ENCODE peak calls at places on chromosomes 16 and 17, in six cellular contexts. B is PC-9, F is heart right ventricle, V is neural progenitor cell, U is GM23338, J is mucosa of descending colon. Z is an unnamed sample.
A peak's percentile ranks its signal among the peaks of the same experiment; 100 is the strongest.

GRCh38 chr16:85402910-85403692 is 210.0 kb upstream of the GSE1 start:
- DNase-seq in J (peak; percentile 50), V (no peak), U (peak; percentile 52), F (peak; percentile 75), B (no peak), Z (no peak)

GRCh38 chr17:68255731-68256538 is 8.1 kb downstream of the AMZ2 start:
- DNase-seq in V (no peak), F (no peak), U (no peak), B (no peak), J (no peak), Z (peak; percentile 22)

GRCh38 chr16:49856741-49857330 is 924 bp upstream of the ZNF423 start:
- DNase-seq in B (peak; percentile 10), U (peak; percentile 89), V (peak; percentile 93), J (peak; percentile 85), F (peak; percentile 87), Z (peak; percentile 61)

GRCh38 chr16:78353610-78354009 is 254.2 kb downstream of the WWOX start:
- DNase-seq in V (no peak), F (no peak), J (no peak), B (no peak), U (peak; percentile 12), Z (no peak)

GRCh38 chr17:66260688-66261087 is 31.5 kb upstream of the APOH start:
- DNase-seq in U (no peak), V (no peak), F (no peak), J (no peak), B (no peak), Z (no peak)

GRCh38 chr16:72179592-72179991 is 7.6 kb upstream of the PMFBP1 start:
- DNase-seq in B (no peak), F (no peak), J (no peak), V (no peak), U (no peak), Z (peak; percentile 66)

GRCh38 chr16:48246066-48246465 is 1.3 kb downstream of the ABCC11 start:
- DNase-seq in J (no peak), V (no peak), B (no peak), U (no peak), F (no peak), Z (no peak)

GRCh38 chr16:396199-396598 is 800 bp upstream of the NME4 start:
- DNase-seq in U (peak; percentile 60), J (no peak), B (no peak), F (no peak), V (peak; percentile 40), Z (no peak)

GRCh38 chr16:87945351-87946042 is 5.7 kb upstream of the BANP start:
- DNase-seq in V (peak; percentile 46), J (peak; percentile 78), F (peak; percentile 78), U (peak; percentile 85), B (peak; percentile 99), Z (peak; percentile 63)

GRCh38 chr16:23362460-23363317 is 60.6 kb downstream of the SCNN1B start:
- DNase-seq in V (no peak), B (peak; percentile 89), F (peak; percentile 9), J (peak; percentile 93), U (no peak), Z (peak; percentile 74)

GRCh38 chr16:83031524-83031923 is 404.8 kb downstream of the CDH13 start:
- DNase-seq in J (no peak), V (no peak), B (no peak), U (no peak), F (no peak), Z (no peak)

GRCh38 chr16:15966420-15967222 is 17.2 kb downstream of the ABCC1 start:
- DNase-seq in B (peak; percentile 83), V (no peak), F (no peak), U (no peak), J (no peak), Z (peak; percentile 25)

GRCh38 chr17:43880420-43880991 is 26.8 kb downstream of the MPP2 start:
- DNase-seq in F (no peak), V (peak; percentile 74), J (no peak), U (peak; percentile 73), B (peak; percentile 59), Z (peak; percentile 64)

GRCh38 chr16:10188236-10188635 is 6.0 kb upstream of the GRIN2A start:
- DNase-seq in J (no peak), F (no peak), V (no peak), U (no peak), B (no peak), Z (no peak)

GRCh38 chr16:19840524-19841110 is 44.0 kb downstream of the GPRC5B start:
- DNase-seq in J (no peak), V (no peak), U (no peak), F (peak; percentile 68), B (no peak), Z (no peak)

GRCh38 chr17:9232155-9232475 is 210.8 kb downstream of the NTN1 start:
- DNase-seq in V (no peak), U (no peak), B (no peak), F (no peak), J (no peak), Z (no peak)

GRCh38 chr17:49456172-49456965 is 38.7 kb upstream of the NGFR start:
- DNase-seq in V (no peak), U (no peak), F (no peak), B (no peak), J (no peak), Z (no peak)

GRCh38 chr16:10965440-10966039 is 21.2 kb downstream of the CLEC16A start:
- DNase-seq in J (no peak), F (no peak), B (no peak), V (no peak), U (no peak), Z (no peak)

GRCh38 chr16:75309156-75309555 is 57.7 kb upstream of the BCAR1 start:
- DNase-seq in U (peak; percentile 35), V (peak; percentile 34), F (no peak), B (no peak), J (no peak), Z (no peak)

GRCh38 chr16:75307506-75307905 is 56.1 kb upstream of the BCAR1 start:
- DNase-seq in B (no peak), V (no peak), U (no peak), J (no peak), F (no peak), Z (no peak)

GRCh38 chr16:75306102-75306762 is 54.8 kb upstream of the BCAR1 start:
- DNase-seq in V (no peak), J (peak; percentile 61), B (no peak), F (no peak), U (no peak), Z (peak; percentile 97)

GRCh38 chr16:75309899-75310430 is 58.5 kb upstream of the BCAR1 start:
- DNase-seq in V (no peak), J (no peak), B (no peak), F (no peak), U (no peak), Z (peak; percentile 95)

GRCh38 chr16:75308011-75308410 is 56.6 kb upstream of the BCAR1 start:
- DNase-seq in B (no peak), V (no peak), F (no peak), U (no peak), J (no peak), Z (peak; percentile 33)
- H3K4me3 ChIP-seq in B (no peak overlapping the region), V (no peak overlapping the region), F (no peak overlapping the region), U (no peak overlapping the region), J (no peak overlapping the region), Z (no peak overlapping the region)

DNA sequence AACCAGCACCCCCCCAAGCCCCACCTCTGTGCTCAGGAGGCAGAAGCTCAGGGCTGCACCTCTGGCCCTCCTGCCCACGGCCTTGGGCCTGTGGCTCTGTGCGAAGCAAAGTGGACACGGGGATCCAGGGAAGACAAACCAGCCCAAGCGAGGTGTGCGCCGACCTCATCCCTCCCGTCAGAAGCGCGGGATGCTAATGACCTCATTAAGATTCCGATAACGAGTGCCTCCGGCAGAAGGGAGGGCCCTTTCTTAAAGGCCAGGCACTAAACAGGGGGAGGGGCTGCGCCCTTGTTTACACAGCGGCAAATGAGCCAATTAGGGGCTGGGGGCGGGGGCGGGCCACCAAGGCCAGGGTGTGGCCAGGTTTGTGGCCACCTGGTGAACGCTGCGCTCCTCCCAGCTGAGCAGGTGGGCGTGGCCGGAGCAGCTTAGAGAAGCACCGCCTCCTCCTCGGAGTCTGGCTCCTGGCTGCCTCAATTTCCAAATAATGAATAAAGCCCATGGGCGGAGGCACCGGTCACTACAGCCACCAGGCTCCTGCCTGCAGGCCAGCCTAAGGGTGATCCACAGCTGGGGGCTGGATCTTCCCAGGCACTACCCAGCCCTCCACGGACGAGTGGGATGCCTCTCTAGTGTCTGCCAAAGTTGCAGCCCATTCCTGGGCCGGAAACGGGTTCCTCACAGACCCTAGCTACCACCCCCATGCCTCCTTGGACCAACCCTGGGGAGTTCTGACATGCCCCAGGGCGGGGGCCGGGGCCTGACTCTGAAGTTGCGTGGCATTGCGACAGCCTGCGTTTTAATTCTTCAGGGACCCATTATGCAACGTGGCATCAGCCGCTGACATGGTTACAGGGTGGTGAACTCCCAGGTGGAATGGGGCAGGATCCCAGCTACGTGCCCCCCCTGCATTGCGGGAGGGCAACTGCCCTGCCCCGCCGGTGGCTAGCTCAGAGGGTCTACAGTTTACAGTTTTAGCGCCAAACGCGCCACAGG is 3.0 kb downstream of the CBX4 start:
- DNase-seq in U (peak; percentile 99), V (peak; percentile 93), J (peak; percentile 93), F (no peak), B (no peak), Z (peak; percentile 95)
- H3K4me1 ChIP-seq in U (peaks cover 35% of the 10 kb centered on the region), V (peaks cover 52% of the 10 kb centered on the region), J (peaks cover 64% of the 10 kb centered on the region), F (peaks cover 66% of the 10 kb centered on the region), B (peaks cover 34% of the 10 kb centered on the region), Z (peaks cover 16% of the 10 kb centered on the region)

DNA sequence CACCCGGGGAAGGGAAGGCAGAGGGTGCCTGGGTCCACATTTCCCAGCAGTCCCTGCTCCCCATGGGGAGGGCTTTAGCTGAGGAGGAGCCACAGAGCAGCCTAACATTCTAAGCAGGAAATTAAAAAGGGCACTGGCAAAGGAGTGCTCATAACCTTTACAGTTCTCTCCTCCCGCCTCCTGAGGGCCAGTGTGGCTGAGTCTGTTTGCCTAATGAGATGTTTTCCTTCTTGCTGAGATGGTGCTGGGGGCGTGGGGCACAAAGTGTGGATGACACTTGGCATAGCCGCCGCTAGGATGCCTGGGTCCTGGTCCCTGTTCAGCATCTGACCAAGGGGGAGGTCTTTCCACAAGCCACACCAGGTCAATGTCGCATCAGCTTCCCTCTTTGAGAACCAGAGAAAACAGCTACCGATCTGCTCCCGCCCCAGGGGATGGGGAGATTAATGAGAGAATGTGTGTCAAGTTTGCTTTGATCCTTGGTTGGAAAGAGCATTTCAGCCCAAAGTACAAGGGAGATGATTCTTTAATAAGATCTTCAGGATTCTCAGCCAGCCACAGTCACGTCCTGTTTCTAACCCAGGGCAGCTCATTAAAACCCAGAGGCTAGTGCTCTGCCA is 5.8 kb downstream of the KIF18B start:
- DNase-seq in F (no peak), V (no peak), U (no peak), B (no peak), J (no peak), Z (no peak)
- H3K36me3 ChIP-seq in F (no peaks in the 10 kb centered on the region), V (peaks cover 32% of the 10 kb centered on the region), U (peaks cover 20% of the 10 kb centered on the region), B (peaks cover 12% of the 10 kb centered on the region), J (no peaks in the 10 kb centered on the region), Z (no peaks in the 10 kb centered on the region)

DNA sequence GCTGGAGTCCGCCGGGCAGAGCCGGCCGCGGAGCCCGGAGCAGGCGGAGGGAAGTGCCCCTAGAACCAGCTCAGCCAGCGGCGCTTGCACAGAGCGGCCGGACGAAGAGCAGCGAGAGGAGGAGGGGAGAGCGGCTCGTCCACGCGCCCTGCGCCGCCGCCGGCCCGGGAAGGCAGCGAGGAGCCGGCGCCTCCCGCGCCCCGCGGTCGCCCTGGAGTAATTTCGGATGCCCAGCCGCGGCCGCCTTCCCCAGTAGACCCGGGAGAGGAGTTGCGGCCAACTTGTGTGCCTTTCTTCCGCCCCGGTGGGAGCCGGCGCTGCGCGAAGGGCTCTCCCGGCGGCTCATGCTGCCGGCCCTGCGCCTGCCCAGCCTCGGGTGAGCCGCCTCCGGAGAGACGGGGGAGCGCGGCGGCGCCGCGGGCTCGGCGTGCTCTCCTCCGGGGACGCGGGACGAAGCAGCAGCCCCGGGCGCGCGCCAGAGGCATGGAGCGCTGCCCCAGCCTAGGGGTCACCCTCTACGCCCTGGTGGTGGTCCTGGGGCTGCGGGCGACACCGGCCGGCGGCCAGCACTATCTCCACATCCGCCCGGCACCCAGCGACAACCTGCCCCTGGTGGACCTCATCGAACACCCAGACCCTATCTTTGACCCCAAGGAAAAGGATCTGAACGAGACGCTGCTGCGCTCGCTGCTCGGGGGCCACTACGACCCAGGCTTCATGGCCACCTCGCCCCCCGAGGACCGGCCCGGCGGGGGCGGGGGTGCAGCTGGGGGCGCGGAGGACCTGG is 435 bp downstream of the NOG start:
- DNase-seq in V (peak; percentile 87), U (peak; percentile 45), F (peak; percentile 28), B (peak; percentile 69), J (peak; percentile 63), Z (peak; percentile 43)
- H3K4me3 ChIP-seq in V (peak overlapping the region; percentile 71), U (peak overlapping the region; percentile 89), F (peak overlapping the region; percentile 78), B (peak overlapping the region; percentile 97), J (no peak overlapping the region), Z (peak overlapping the region; percentile 42)